ENCODE peak calls at places on chromosomes 7 and 10, in seven cellular contexts. X is GM23338, U is ovary, W is GM12878, Z is stomach, V is heart right ventricle, C is A673. N is an unnamed sample.

GRCh38 chr7:134669845-134670373 is 23.3 kb downstream of the BPGM start:
- DNase-seq in X (no peak), U (peak; percentile 46), W (peak; percentile 23), Z (peak; percentile 69), V (no peak), C (peak; percentile 86), N (peak; percentile 84)

GRCh38 chr10:26743091-26743490 is 45.6 kb downstream of the PDSS1 start:
- DNase-seq in X (no peak), U (no peak), W (no peak), Z (no peak), V (no peak), C (no peak), N (no peak)

GRCh38 chr10:100168313-100168643 is 17.6 kb downstream of the ERLIN1 start:
- DNase-seq in X (no peak), U (no peak), W (no peak), Z (no peak), V (no peak), C (no peak), N (no peak)

GRCh38 chr10:133274751-133275682 is 1.7 kb downstream of the ADAM8 start:
- DNase-seq in X (no peak), U (no peak), W (peak; percentile 72), Z (peak; percentile 53), V (no peak), C (no peak), N (no peak)

GRCh38 chr7:76333388-76334101 is 25.2 kb downstream of the YWHAG start:
- DNase-seq in X (no peak), U (peak; percentile 68), W (no peak), Z (peak; percentile 61), V (peak; percentile 74), C (no peak), N (no peak)

GRCh38 chr7:99034932-99035722 is 108.8 kb downstream of the SMURF1 start:
- DNase-seq in X (no peak), U (no peak), W (no peak), Z (no peak), V (no peak), C (no peak), N (no peak)

GRCh38 chr10:43105793-43106158 is 28.9 kb downstream of the RET start:
- DNase-seq in X (no peak), U (no peak), W (no peak), Z (no peak), V (no peak), C (no peak), N (no peak)

GRCh38 chr10:58820862-58821559 is 308.3 kb downstream of the BICC1 start:
- DNase-seq in X (no peak), U (no peak), W (no peak), Z (no peak), V (no peak), C (peak; percentile 79), N (peak; percentile 90)

GRCh38 chr7:137757146-137757925 is 89.4 kb downstream of the DGKI start:
- DNase-seq in X (no peak), U (no peak), W (no peak), Z (no peak), V (no peak), C (no peak), N (no peak)

GRCh38 chr10:130432271-130432670 is 296.1 kb downstream of the GLRX3 start:
- DNase-seq in X (no peak), U (no peak), W (no peak), Z (no peak), V (no peak), C (no peak), N (no peak)

GRCh38 chr7:142669074-142669654 is 80.1 kb upstream of the PRSS1 start:
- DNase-seq in X (peak; percentile 72), U (no peak), W (no peak), Z (no peak), V (no peak), C (peak; percentile 11), N (no peak)

GRCh38 chr7:1558181-1558811 is 2.3 kb upstream of the TMEM184A start:
- DNase-seq in X (peak; percentile 70), U (no peak), W (no peak), Z (no peak), V (no peak), C (peak; percentile 28), N (no peak)

GRCh38 chr10:98567396-98567795 is 120.7 kb upstream of the HPS1 start:
- DNase-seq in X (no peak), U (no peak), W (no peak), Z (no peak), V (no peak), C (no peak), N (no peak)

GRCh38 chr7:47402941-47403340 is 179.0 kb downstream of the TNS3 start:
- DNase-seq in X (peak; percentile 33), U (peak; percentile 72), W (no peak), Z (peak; percentile 42), V (no peak), C (no peak), N (no peak)

GRCh38 chr7:131606346-131607290 is 50.2 kb upstream of the PODXL start:
- DNase-seq in X (peak; percentile 47), U (no peak), W (no peak), Z (no peak), V (no peak), C (no peak), N (no peak)

GRCh38 chr10:119734396-119735332 is 8.8 kb downstream of the INPP5F start:
- DNase-seq in X (peak; percentile 65), U (no peak), W (no peak), Z (no peak), V (no peak), C (peak; percentile 62), N (no peak)

GRCh38 chr7:46369933-46370654 is 449.0 kb upstream of the IGFBP3 start:
- DNase-seq in X (no peak), U (no peak), W (no peak), Z (no peak), V (no peak), C (peak; percentile 32), N (peak; percentile 87)

GRCh38 chr10:95295031-95295755 is 4.4 kb upstream of the PDLIM1 start:
- DNase-seq in X (peak; percentile 88), U (no peak), W (peak; percentile 96), Z (peak; percentile 69), V (no peak), C (peak; percentile 15), N (no peak)

GRCh38 chr7:28347964-28348363 is 64.4 kb upstream of the CREB5 start:
- DNase-seq in X (no peak), U (no peak), W (no peak), Z (no peak), V (peak; percentile 35), C (no peak), N (peak; percentile 65)

GRCh38 chr7:122597277-122597676 is 101.6 kb downstream of the RNF133 start:
- DNase-seq in X (no peak), U (no peak), W (no peak), Z (no peak), V (no peak), C (no peak), N (no peak)

GRCh38 chr10:132494831-132495230 is 42.8 kb upstream of the INPP5A start:
- DNase-seq in X (no peak), U (peak; percentile 30), W (no peak), Z (no peak), V (no peak), C (no peak), N (no peak)

GRCh38 chr7:24902276-24902675 is 77.7 kb downstream of the OSBPL3 start:
- DNase-seq in X (no peak), U (no peak), W (no peak), Z (no peak), V (no peak), C (no peak), N (no peak)

GRCh38 chr7:88452648-88453047 is 146.0 kb upstream of the STEAP4 start:
- DNase-seq in X (no peak), U (no peak), W (no peak), Z (no peak), V (no peak), C (no peak), N (no peak)

GRCh38 chr7:137591444-137591843 is 247.9 kb upstream of the PTN start:
- DNase-seq in X (peak; percentile 33), U (no peak), W (no peak), Z (no peak), V (no peak), C (peak; percentile 46), N (peak; percentile 21)

GRCh38 chr10:21293518-21294356 is 231.7 kb downstream of the SKIDA1 start:
- DNase-seq in X (no peak), U (no peak), W (no peak), Z (no peak), V (no peak), C (peak; percentile 48), N (no peak)

GRCh38 chr7:142300689-142301088 is 42.8 kb upstream of the PRSS58 start:
- DNase-seq in X (peak; percentile 90), U (no peak), W (no peak), Z (no peak), V (no peak), C (peak; percentile 35), N (no peak)

GRCh38 chr7:85806321-85806720 is 619.5 kb upstream of the SEMA3D start:
- DNase-seq in X (peak; percentile 61), U (no peak), W (no peak), Z (no peak), V (no peak), C (peak; percentile 5), N (no peak)
- TF ChIP-seq CTCF in X (peak; percentile 49), U (no peak), W (peak; percentile 8), Z (no peak), V (no peak), C (peak; percentile 30), N (peak; percentile 11)

GRCh38 chr7:22561356-22561755 is 61.4 kb upstream of the STEAP1B start:
- DNase-seq in X (peak; percentile 95), U (peak; percentile 87), W (no peak), Z (no peak), V (peak; percentile 86), C (no peak), N (peak; percentile 95)
- H3K4me3 ChIP-seq in X (peak overlapping the region; percentile 2), U (no peak overlapping the region), W (no peak overlapping the region), Z (no peak overlapping the region), V (peak overlapping the region; percentile 3), C (no peak overlapping the region), N (no peak overlapping the region)

GRCh38 chr10:86357676-86358075 is 8.9 kb downstream of the GRID1 start:
- DNase-seq in X (no peak), U (no peak), W (no peak), Z (no peak), V (no peak), C (no peak), N (no peak)
- TF ChIP-seq CTCF in X (no peak), U (no peak), W (no peak), Z (no peak), V (no peak), C (no peak), N (no peak)

GRCh38 chr7:66282594-66282935 is 77.4 kb downstream of the TPST1 start:
- DNase-seq in X (no peak), U (no peak), W (no peak), Z (no peak), V (no peak), C (no peak), N (no peak)

GRCh38 chr7:66279912-66280311 is 74.8 kb downstream of the TPST1 start:
- DNase-seq in X (no peak), U (no peak), W (no peak), Z (no peak), V (no peak), C (no peak), N (no peak)

GRCh38 chr7:66277492-66277891 is 72.4 kb downstream of the TPST1 start:
- DNase-seq in X (no peak), U (no peak), W (no peak), Z (no peak), V (no peak), C (no peak), N (no peak)

GRCh38 chr7:66281678-66282593 is 76.8 kb downstream of the TPST1 start:
- DNase-seq in X (no peak), U (no peak), W (no peak), Z (no peak), V (peak; percentile 20), C (peak; percentile 63), N (peak; percentile 54)

GRCh38 chr7:66283003-66283920 is 78.1 kb downstream of the TPST1 start:
- DNase-seq in X (no peak), U (no peak), W (no peak), Z (no peak), V (no peak), C (peak; percentile 30), N (no peak)
- H3K4me3 ChIP-seq in X (no peak overlapping the region), U (no peak overlapping the region), W (no peak overlapping the region), Z (no peak overlapping the region), V (no peak overlapping the region), C (no peak overlapping the region), N (no peak overlapping the region)